ENCODE peak calls at places on chromosomes 3 and 15, in eight cellular contexts. J is posterior vena cava, M is NCI-H774, A is tibial artery, D is RWPE1, S is fibroblast of lung, K is Panc1, R is RWPE2. T is an unnamed sample.

GRCh38 chr15:60479711-60480110 is 769 bp upstream of the ICE2 start:
- DNase-seq in K (no peak), R (no peak), A (no peak), J (no peak), M (peak; percentile 14), D (no peak), S (no peak), T (no peak)

GRCh38 chr15:35168464-35168863 is 83.4 kb upstream of the NANOGP8 start:
- DNase-seq in R (no peak), D (peak; percentile 26), J (no peak), K (no peak), A (no peak), M (no peak), S (peak; percentile 83), T (no peak)

GRCh38 chr15:78878356-78878755 is 5.7 kb downstream of the MORF4L1 start:
- DNase-seq in R (no peak), D (no peak), M (no peak), J (no peak), K (no peak), S (peak; percentile 83), A (no peak), T (no peak)

GRCh38 chr15:63597033-63597790 is at the start of gene FBXL22:
- DNase-seq in M (peak; percentile 40), R (no peak), D (no peak), J (no peak), K (no peak), A (peak; percentile 84), S (peak; percentile 80), T (no peak)

GRCh38 chr3:195068045-195068444 is 202.9 kb downstream of the XXYLT1 start:
- DNase-seq in J (no peak), M (no peak), D (no peak), R (no peak), S (peak; percentile 2), A (no peak), K (no peak), T (no peak)

GRCh38 chr3:48594431-48595049 is 589 bp downstream of the COL7A1 start:
- DNase-seq in M (no peak), R (no peak), A (no peak), K (no peak), J (no peak), S (peak; percentile 14), D (no peak), T (no peak)

GRCh38 chr3:56988458-56988857 is 72.0 kb upstream of the SPATA12 start:
- DNase-seq in K (no peak), J (no peak), R (no peak), M (no peak), S (no peak), D (no peak), A (no peak), T (no peak)

GRCh38 chr3:190155752-190156151 is 35.1 kb upstream of the P3H2 start:
- DNase-seq in D (peak; percentile 96), M (no peak), A (no peak), J (no peak), S (peak; percentile 71), R (peak; percentile 77), K (no peak), T (no peak)

GRCh38 chr3:153925826-153926514 is 195.2 kb upstream of the ARHGEF26 start:
- DNase-seq in M (no peak), R (no peak), A (no peak), K (no peak), J (no peak), S (no peak), D (no peak), T (no peak)

GRCh38 chr15:40106203-40107161 is 2.2 kb downstream of the BMF start:
- DNase-seq in S (no peak), J (peak; percentile 83), R (peak; percentile 86), A (peak; percentile 83), D (peak; percentile 92), K (no peak), M (no peak), T (peak; percentile 88)

GRCh38 chr15:82532383-82532990 is 7.8 kb downstream of the RPS17 start:
- DNase-seq in R (no peak), S (no peak), M (no peak), A (no peak), J (no peak), D (no peak), K (no peak), T (peak; percentile 43)

GRCh38 chr15:92326236-92326635 is 67.4 kb upstream of the ST8SIA2 start:
- DNase-seq in J (no peak), A (no peak), D (no peak), M (no peak), R (no peak), S (no peak), K (no peak), T (no peak)

GRCh38 chr3:162353414-162353813 is 856.8 kb downstream of the OTOL1 start:
- DNase-seq in K (no peak), M (no peak), J (no peak), S (no peak), R (no peak), D (no peak), A (no peak), T (no peak)

GRCh38 chr3:106333911-106334618 is 465.3 kb upstream of the CBLB start:
- DNase-seq in R (no peak), S (peak; percentile 93), A (no peak), D (no peak), K (no peak), M (no peak), J (no peak), T (no peak)

T was measured in pancreas.